ENCODE peak calls at places on chromosomes 6 and 20, in ten cellular contexts. Z, M, I, O, P, L, Q, F, N and S are unnamed samples.

GRCh38 chr6:125839879-125840278 is 49.1 kb downstream of the NCOA7 start:
- DNase-seq in Z (no peak), M (no peak), I (no peak), O (no peak), P (no peak), L (no peak), Q (no peak), F (no peak), N (no peak), S (no peak)

GRCh38 chr20:41426976-41427375 is 60.4 kb upstream of the EMILIN3 start:
- DNase-seq in Z (no peak), M (no peak), I (no peak), O (no peak), P (no peak), L (no peak), Q (no peak), F (no peak), N (no peak), S (no peak)

GRCh38 chr6:163986313-163986712 is 571.8 kb downstream of the QKI start:
- DNase-seq in Z (no peak), M (no peak), I (no peak), O (no peak), P (no peak), L (no peak), Q (no peak), F (no peak), N (no peak), S (no peak)

GRCh38 chr20:36063916-36064660 is 90.5 kb upstream of the EPB41L1 start:
- DNase-seq in Z (no peak), M (no peak), I (peak; percentile 29), O (no peak), P (no peak), L (no peak), Q (no peak), F (no peak), N (no peak), S (no peak)

GRCh38 chr20:4180355-4180754 is 165.0 kb upstream of the RNF24 start:
- DNase-seq in Z (no peak), M (no peak), I (no peak), O (no peak), P (no peak), L (no peak), Q (no peak), F (no peak), N (no peak), S (no peak)

GRCh38 chr6:65004283-65004682 is 702.7 kb downstream of the EYS start:
- DNase-seq in Z (no peak), M (no peak), I (no peak), O (no peak), P (no peak), L (no peak), Q (no peak), F (no peak), N (no peak), S (no peak)

GRCh38 chr6:49333345-49334120 is 129.5 kb downstream of the MMUT start:
- DNase-seq in Z (no peak), M (no peak), I (no peak), O (no peak), P (no peak), L (no peak), Q (no peak), F (no peak), N (no peak), S (no peak)

GRCh38 chr6:68777956-68778355 is 142.9 kb downstream of the ADGRB3 start:
- DNase-seq in Z (no peak), M (no peak), I (no peak), O (no peak), P (no peak), L (no peak), Q (no peak), F (no peak), N (peak; percentile 36), S (no peak)

GRCh38 chr6:166435574-166435973 is 52.8 kb upstream of the MPC1 start:
- DNase-seq in Z (no peak), M (no peak), I (no peak), O (no peak), P (no peak), L (no peak), Q (no peak), F (no peak), N (peak; percentile 71), S (no peak)

GRCh38 chr6:4912559-4912958 is 91.3 kb downstream of the RPP40 start:
- DNase-seq in Z (no peak), M (no peak), I (no peak), O (no peak), P (no peak), L (no peak), Q (no peak), F (no peak), N (no peak), S (no peak)

GRCh38 chr6:84227044-84227433 is 404 bp downstream of the CEP162 start:
- DNase-seq in Z (peak; percentile 18), M (no peak), I (no peak), O (no peak), P (no peak), L (peak; percentile 66), Q (no peak), F (peak; percentile 52), N (no peak), S (no peak)

GRCh38 chr6:2111162-2111677 is 134.2 kb downstream of the GMDS start:
- DNase-seq in Z (peak; percentile 97), M (peak; percentile 12), I (no peak), O (peak; percentile 21), P (no peak), L (no peak), Q (no peak), F (no peak), N (no peak), S (no peak)

GRCh38 chr6:137845460-137845859 is 21.6 kb upstream of the TNFAIP3 start:
- DNase-seq in Z (no peak), M (no peak), I (no peak), O (no peak), P (peak; percentile 50), L (no peak), Q (no peak), F (no peak), N (no peak), S (no peak)

GRCh38 chr6:11064836-11065235 is 20.7 kb upstream of the ELOVL2 start:
- DNase-seq in Z (no peak), M (no peak), I (no peak), O (no peak), P (no peak), L (no peak), Q (no peak), F (no peak), N (peak; percentile 39), S (no peak)

GRCh38 chr20:60035486-60035885 is 77.3 kb downstream of the CDH26 start:
- DNase-seq in Z (no peak), M (no peak), I (no peak), O (no peak), P (no peak), L (no peak), Q (no peak), F (no peak), N (no peak), S (no peak)

GRCh38 chr6:30555428-30556005 is 772 bp downstream of the GNL1 start:
- DNase-seq in Z (peak; percentile 65), M (no peak), I (peak; percentile 40), O (no peak), P (peak; percentile 65), L (peak; percentile 88), Q (peak; percentile 56), F (peak; percentile 87), N (no peak), S (peak; percentile 80)

DNA sequence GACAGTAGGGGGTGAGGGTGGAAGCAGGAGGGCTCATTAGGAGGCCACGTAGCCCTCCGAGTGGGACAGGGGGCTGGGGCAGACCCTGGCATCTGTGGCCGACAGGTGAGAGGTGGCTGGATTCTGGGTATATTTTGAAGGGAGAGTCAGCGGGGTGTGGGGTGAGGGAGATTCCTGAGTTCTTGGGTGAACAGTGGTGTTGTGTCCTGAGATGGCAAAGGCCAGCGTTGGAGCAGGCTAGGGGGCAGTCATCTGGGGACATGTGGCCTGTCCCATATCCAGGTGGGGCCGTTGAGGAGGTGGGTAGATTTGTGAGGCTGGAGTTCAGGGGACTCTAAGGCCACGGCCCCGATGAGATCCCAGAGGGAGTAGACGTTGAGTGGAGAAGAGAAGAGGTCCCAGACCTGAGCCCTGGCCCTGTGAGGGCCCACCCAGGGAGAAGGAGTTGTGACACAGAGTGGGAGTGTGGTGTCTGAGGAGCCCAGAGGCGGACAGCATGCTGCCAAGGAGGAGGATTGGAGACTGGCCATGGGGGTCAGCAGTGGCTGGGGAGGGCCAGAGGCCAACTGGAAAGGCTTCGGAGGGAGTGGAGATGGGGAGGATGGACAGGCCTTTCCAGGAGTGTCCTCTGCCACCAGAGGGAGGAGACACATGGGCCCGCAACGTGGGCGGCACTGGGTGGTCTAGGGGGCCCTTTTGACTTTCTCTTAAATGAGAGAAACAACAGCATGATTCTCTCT is 19.6 kb downstream of the PACSIN1 start:
- DNase-seq in Z (no peak), M (no peak), I (no peak), O (no peak), P (no peak), L (peak; percentile 54), Q (no peak), F (no peak), N (peak; percentile 10), S (no peak)
- H3K4me3 ChIP-seq in Z (no peak overlapping the region), M (no peak overlapping the region), I (no peak overlapping the region), O (no peak overlapping the region), P (no peak overlapping the region), L (no peak overlapping the region), Q (no peak overlapping the region), F (no peak overlapping the region), N (no peak overlapping the region), S (no peak overlapping the region)

GRCh38 chr6:19599813-19600464 is 237.2 kb upstream of the ID4 start:
- DNase-seq in Z (no peak), M (no peak), I (no peak), O (no peak), P (no peak), L (no peak), Q (no peak), F (no peak), N (no peak), S (no peak)
- TF ChIP-seq POLR2AphosphoS5 in Z (no peak), M (no peak), I (no peak), O (no peak), P (no peak), L (no peak), Q (no peak), F (no peak), N (no peak), S (no peak)

GRCh38 chr20:37580069-37580468 is 52.4 kb upstream of the BLCAP start:
- DNase-seq in Z (no peak), M (no peak), I (no peak), O (no peak), P (no peak), L (no peak), Q (no peak), F (no peak), N (no peak), S (no peak)
- H3K9me3 ChIP-seq in Z (no peaks in the 10 kb centered on the region), M (no peaks in the 10 kb centered on the region), I (no peaks in the 10 kb centered on the region), O (no peaks in the 10 kb centered on the region), P (no peaks in the 10 kb centered on the region), L (no peaks in the 10 kb centered on the region), Q (no peaks in the 10 kb centered on the region), F (no peaks in the 10 kb centered on the region), N (no peaks in the 10 kb centered on the region), S (no peaks in the 10 kb centered on the region)

DNA sequence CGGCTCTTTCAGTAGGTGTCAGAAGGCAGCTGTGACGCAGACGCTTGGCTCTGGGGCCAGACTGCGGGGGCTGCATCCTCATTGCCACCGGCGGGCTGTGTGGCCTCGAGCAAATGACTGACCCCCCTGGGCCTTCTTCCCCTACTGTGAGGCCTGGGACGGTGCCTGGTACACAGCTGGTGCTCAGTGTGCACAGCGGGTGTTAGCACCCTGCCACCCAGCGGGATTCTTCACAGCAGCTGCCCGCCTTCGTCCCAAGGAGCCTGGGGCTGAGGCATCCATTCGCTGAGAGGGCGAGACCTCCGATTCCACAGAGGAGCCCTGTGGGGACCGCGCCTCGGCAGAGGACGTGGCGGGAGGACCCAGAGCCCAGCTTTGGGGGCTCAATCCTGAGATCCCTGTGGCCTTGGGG is 10.6 kb downstream of the SLCO4A1 start:
- DNase-seq in Z (no peak), M (no peak), I (no peak), O (no peak), P (no peak), L (peak; percentile 87), Q (no peak), F (no peak), N (no peak), S (no peak)
- H3K4me3 ChIP-seq in Z (no peak overlapping the region), M (no peak overlapping the region), I (peak overlapping the region; percentile 37), O (no peak overlapping the region), P (no peak overlapping the region), L (no peak overlapping the region), Q (peak overlapping the region; percentile 60), F (peak overlapping the region; percentile 35), N (no peak overlapping the region), S (peak overlapping the region; percentile 30)